ENCODE peak calls at places on chromosomes 7 and 10, in four cellular contexts. E is left ventricle myocardium inferior, Y is fibroblast of mammary gland, B is GM23338. O is an unnamed sample.
A peak's percentile ranks its signal among the peaks of the same experiment; 100 is the strongest.

GRCh38 chr10:43679509-43679908 is 30.8 kb upstream of the ZNF32 start:
- DNase-seq in E (peak; percentile 80), Y (no peak), B (no peak), O (no peak)

GRCh38 chr7:82319674-82320118 is 123.9 kb downstream of the CACNA2D1 start:
- DNase-seq in E (peak; percentile 89), Y (peak; percentile 91), B (no peak), O (peak; percentile 43)

GRCh38 chr10:109239371-109239770 is 683.9 kb downstream of the XPNPEP1 start:
- DNase-seq in E (no peak), Y (no peak), B (no peak), O (no peak)

GRCh38 chr10:68871105-68871711 is 29.9 kb upstream of the DDX50 start:
- DNase-seq in E (no peak), Y (peak; percentile 58), B (peak; percentile 65), O (peak; percentile 17)

GRCh38 chr7:155550916-155551315 is 4.6 kb upstream of the CNPY1 start:
- DNase-seq in E (no peak), Y (no peak), B (no peak), O (no peak)

GRCh38 chr10:7667262-7668141 is 736 bp upstream of the ITIH5 start:
- DNase-seq in E (peak; percentile 19), Y (no peak), B (peak; percentile 77), O (peak; percentile 21)

GRCh38 chr7:20998309-20998708 is 211.6 kb upstream of the SP8 start:
- DNase-seq in E (no peak), Y (no peak), B (no peak), O (no peak)

GRCh38 chr10:33520223-33520622 is 185.8 kb upstream of the NRP1 start:
- DNase-seq in E (no peak), Y (no peak), B (no peak), O (no peak)

GRCh38 chr10:122852261-122852660 is 6.6 kb upstream of the CUZD1 start:
- DNase-seq in E (no peak), Y (peak; percentile 68), B (no peak), O (no peak)

GRCh38 chr7:78191475-78192079 is 393.0 kb downstream of the PHTF2 start:
- DNase-seq in E (no peak), Y (no peak), B (no peak), O (no peak)

GRCh38 chr7:15922002-15922401 is 235.5 kb upstream of the MEOX2 start:
- DNase-seq in E (no peak), Y (no peak), B (no peak), O (no peak)

GRCh38 chr7:110224643-110225042 is 866.3 kb upstream of the LRRN3 start:
- DNase-seq in E (no peak), Y (no peak), B (no peak), O (no peak)

GRCh38 chr10:113449151-113449695 is 103.6 kb upstream of the HABP2 start:
- DNase-seq in E (no peak), Y (no peak), B (no peak), O (no peak)

GRCh38 chr7:4931932-4932331 is 27.1 kb downstream of the MMD2 start:
- DNase-seq in E (no peak), Y (no peak), B (peak; percentile 72), O (peak; percentile 34)

GRCh38 chr10:26215923-26216576 is 524 bp upstream of the GAD2 start:
- DNase-seq in E (no peak), Y (peak; percentile 1), B (peak; percentile 82), O (peak; percentile 55)

GRCh38 chr7:151777511-151777880 is 99.4 kb downstream of the PRKAG2 start:
- DNase-seq in E (no peak), Y (no peak), B (no peak), O (no peak)

GRCh38 chr10:89846786-89847185 is 145.4 kb downstream of the KIF20B start:
- DNase-seq in E (no peak), Y (no peak), B (peak; percentile 6), O (no peak)

GRCh38 chr7:103574536-103574935 is 128.5 kb upstream of the SLC26A5 start:
- DNase-seq in E (no peak), Y (no peak), B (no peak), O (no peak)

DNA sequence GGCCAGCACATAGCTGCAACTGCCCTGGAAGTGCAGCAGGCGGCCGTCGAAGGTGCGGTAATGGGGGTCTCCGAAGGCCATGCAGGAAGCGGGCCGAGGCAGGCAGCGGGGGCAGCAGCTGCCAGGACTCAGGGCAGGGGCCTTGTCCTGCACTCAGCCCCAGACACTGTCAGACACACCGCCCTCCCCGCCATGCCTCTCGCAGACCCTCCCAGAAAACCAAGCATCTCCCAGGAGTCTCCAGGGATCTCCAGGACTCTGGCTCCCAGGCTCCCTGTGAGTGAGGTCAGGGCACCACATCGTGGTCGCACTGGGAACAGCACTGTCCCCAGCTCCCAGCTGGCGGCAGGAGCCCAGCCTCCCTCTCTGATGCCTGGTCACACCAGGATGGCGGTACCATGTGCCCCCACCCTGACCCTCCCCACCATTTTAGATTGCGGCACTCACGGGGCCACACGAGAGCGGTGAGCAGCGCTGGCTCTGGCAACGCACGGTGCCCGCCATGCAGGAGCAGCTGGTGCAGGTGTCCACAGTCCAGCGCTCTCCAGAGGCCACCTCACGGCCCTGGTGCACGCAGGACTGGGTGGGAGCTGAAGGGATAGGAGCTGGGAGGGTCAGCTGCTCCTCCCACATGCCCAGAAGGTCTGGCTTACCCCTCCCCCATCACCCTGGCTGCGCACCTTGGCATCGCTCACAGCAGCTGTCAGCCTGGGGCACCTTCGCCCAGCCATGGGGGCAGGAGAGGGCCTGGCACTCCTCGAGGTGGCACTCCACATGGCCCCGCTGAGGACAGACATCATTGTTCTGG is 17.5 kb downstream of the ATP6V1F start:
- DNase-seq in E (peak; percentile 63), Y (peak; percentile 58), B (peak; percentile 89), O (peak; percentile 85)
- TF ChIP-seq CTCF in E (peak; percentile 94), Y (peak; percentile 74), B (peak; percentile 68), O (peak; percentile 66)

DNA sequence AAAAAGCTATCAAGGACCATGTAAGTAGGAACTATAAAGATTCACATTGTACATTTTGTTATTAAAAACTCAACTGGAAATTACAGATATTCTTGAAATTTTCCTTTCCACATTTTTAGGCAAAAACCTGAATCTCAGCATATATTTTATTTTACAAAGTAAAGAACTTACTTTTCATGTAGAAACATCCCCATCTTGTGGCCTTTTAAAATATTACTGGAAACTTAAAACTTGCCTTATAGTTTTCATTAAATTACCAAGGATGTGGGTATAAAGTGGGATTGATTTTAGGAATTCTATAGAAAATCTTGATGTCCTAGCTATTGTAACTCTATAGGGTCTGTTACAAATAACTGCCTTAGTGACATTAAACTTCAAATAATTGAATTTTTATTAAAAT is 10.6 kb downstream of the DBF4 start:
- DNase-seq in E (no peak), Y (peak; percentile 55), B (peak; percentile 57), O (no peak)
- TF ChIP-seq CTCF in E (peak; percentile 58), Y (peak; percentile 38), B (peak; percentile 61), O (peak; percentile 59)

DNA sequence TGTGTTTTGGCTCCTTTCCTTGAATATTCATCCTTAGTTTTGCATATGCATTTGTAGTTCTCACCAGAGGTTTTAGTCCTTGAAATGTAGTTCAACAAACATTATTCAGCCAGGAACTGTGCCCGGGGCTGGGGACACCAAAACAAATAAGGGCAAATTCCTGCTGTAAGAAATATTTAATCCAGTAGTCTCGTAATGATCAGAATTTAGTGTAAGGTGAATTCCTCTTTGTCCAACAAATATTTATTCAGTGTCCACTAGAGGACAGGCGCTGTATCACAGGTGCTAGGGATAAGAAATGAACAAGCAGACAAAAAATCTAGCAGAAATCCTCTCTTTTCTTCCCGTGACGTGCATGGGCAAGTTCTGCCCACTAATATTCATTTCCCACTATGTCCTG is 17.6 kb downstream of the LGI1 start:
- DNase-seq in E (no peak), Y (no peak), B (no peak), O (no peak)
- TF ChIP-seq CTCF in E (no peak), Y (no peak), B (no peak), O (no peak)

GRCh38 chr7:2484868-2485267 is 8.7 kb upstream of the GRIFIN start:
- DNase-seq in E (no peak), Y (no peak), B (no peak), O (no peak)

GRCh38 chr7:2480071-2480410 is 3.8 kb upstream of the GRIFIN start:
- DNase-seq in E (no peak), Y (peak; percentile 21), B (no peak), O (no peak)

GRCh38 chr7:2481195-2481594 is 5.0 kb upstream of the GRIFIN start:
- DNase-seq in E (no peak), Y (no peak), B (no peak), O (no peak)

GRCh38 chr7:2483495-2483894 is 7.3 kb upstream of the GRIFIN start:
- DNase-seq in E (no peak), Y (no peak), B (no peak), O (no peak)

DNA sequence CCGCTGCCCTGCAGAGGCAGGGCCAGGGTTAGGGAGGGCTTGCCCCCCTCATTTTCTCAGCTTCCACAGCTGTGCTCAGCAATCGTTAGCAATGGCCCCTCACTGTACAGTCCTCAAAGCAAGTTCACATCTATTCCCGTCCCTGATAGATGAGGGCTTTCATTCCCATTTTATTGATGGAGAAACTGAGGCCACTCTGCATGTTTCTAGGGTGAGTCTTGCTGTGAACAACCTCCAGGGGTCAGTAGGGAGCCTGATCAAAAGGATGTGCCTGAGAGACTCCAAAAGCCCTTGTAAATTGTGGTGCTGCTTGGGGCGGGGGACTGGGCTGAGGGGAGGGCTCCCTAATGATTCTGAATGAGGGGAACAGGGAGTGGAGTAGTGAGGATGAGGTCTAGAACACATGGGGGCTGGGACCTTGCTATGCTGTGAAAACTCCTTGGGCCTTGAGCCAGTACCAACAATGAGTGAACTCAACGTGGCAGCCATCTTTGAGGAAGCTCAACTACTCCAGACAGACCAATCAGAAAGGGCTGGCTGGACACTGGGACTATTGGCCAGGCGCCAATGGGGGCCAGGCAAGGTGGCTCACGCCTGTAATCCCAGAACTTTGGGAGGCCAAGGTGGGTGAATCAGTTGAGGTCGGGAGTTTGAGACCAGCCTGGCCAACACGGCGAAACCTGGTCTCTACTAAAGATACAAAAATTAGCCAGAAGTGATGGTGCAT is 6.7 kb upstream of the GRIFIN start:
- DNase-seq in E (no peak), Y (peak; percentile 33), B (no peak), O (no peak)
- TF ChIP-seq CTCF in E (no peak), Y (no peak), B (peak; percentile 42), O (no peak)

GRCh38 chr10:16809074-16809718 is 8.0 kb downstream of the RSU1 start:
- DNase-seq in E (peak; percentile 32), Y (peak; percentile 53), B (peak; percentile 77), O (peak; percentile 60)
- TF ChIP-seq CTCF in E (peak; percentile 73), Y (peak; percentile 65), B (peak; percentile 75), O (peak; percentile 52)

O was measured in glutamatergic neuron.